ENCODE peak calls at places on chromosomes 11 and 22, in seven cellular contexts. B, H, Y, V, L, D and I are unnamed samples.

GRCh38 chr22:29062286-29062949 is 787 bp upstream of the C22orf31 start:
- DNase-seq in B (no peak), H (no peak), Y (no peak), V (no peak), L (no peak), D (no peak), I (no peak)

GRCh38 chr22:20779813-20780148 is 5.9 kb downstream of the SERPIND1 start:
- DNase-seq in B (no peak), H (no peak), Y (no peak), V (no peak), L (no peak), D (peak), I (no peak)

GRCh38 chr22:44586337-44586990 is 88.4 kb upstream of the RTL6 start:
- DNase-seq in B (peak), H (no peak), Y (no peak), V (no peak), L (peak), D (no peak), I (no peak)

GRCh38 chr11:19602406-19602805 is 110.2 kb upstream of the NAV2 start:
- DNase-seq in B (no peak), H (no peak), Y (no peak), V (no peak), L (no peak), D (peak), I (no peak)

GRCh38 chr11:115409691-115410220 is 94.5 kb downstream of the CADM1 start:
- DNase-seq in B (peak), H (no peak), Y (no peak), V (no peak), L (no peak), D (no peak), I (no peak)

GRCh38 chr11:72613977-72614376 is 60.2 kb downstream of the PDE2A start:
- DNase-seq in B (no peak), H (no peak), Y (no peak), V (peak), L (no peak), D (no peak), I (no peak)

GRCh38 chr22:21916309-21916918 is 36.2 kb downstream of the PPM1F start:
- DNase-seq in B (no peak), H (no peak), Y (no peak), V (no peak), L (no peak), D (no peak), I (no peak)

GRCh38 chr22:40035351-40035750 is 40.6 kb downstream of the FAM83F start:
- DNase-seq in B (no peak), H (no peak), Y (no peak), V (no peak), L (no peak), D (no peak), I (no peak)

GRCh38 chr22:17980638-17981051 is 43.7 kb downstream of the MICAL3 start:
- DNase-seq in B (no peak), H (peak), Y (peak), V (no peak), L (no peak), D (no peak), I (peak)

GRCh38 chr11:117226388-117227385 is 5.2 kb downstream of the PCSK7 start:
- DNase-seq in B (peak), H (no peak), Y (no peak), V (peak), L (no peak), D (peak), I (no peak)

GRCh38 chr11:72899238-72899637 is 85.0 kb downstream of the ATG16L2 start:
- DNase-seq in B (no peak), H (no peak), Y (no peak), V (no peak), L (no peak), D (peak), I (no peak)

GRCh38 chr22:40898850-40899357 is 37.0 kb upstream of the DNAJB7 start:
- DNase-seq in B (peak), H (no peak), Y (no peak), V (peak), L (no peak), D (peak), I (no peak)

GRCh38 chr11:22634897-22635629 is 9.4 kb upstream of the FANCF start:
- DNase-seq in B (no peak), H (no peak), Y (no peak), V (no peak), L (no peak), D (peak), I (no peak)

GRCh38 chr22:47198801-47199251 is 436.4 kb downstream of the TBC1D22A start:
- DNase-seq in B (no peak), H (no peak), Y (no peak), V (no peak), L (no peak), D (no peak), I (no peak)

GRCh38 chr22:32531955-32532818 is 57.6 kb downstream of the FBXO7 start:
- DNase-seq in B (peak), H (no peak), Y (no peak), V (no peak), L (no peak), D (peak), I (no peak)

GRCh38 chr11:134468081-134468668 is 56.1 kb upstream of the B3GAT1 start:
- DNase-seq in B (no peak), H (no peak), Y (no peak), V (no peak), L (no peak), D (no peak), I (no peak)

GRCh38 chr22:44914026-44914721 is 95.6 kb downstream of the PHF21B start:
- DNase-seq in B (no peak), H (no peak), Y (no peak), V (no peak), L (peak), D (no peak), I (no peak)

GRCh38 chr11:76196849-76197248 is 9.5 kb downstream of the WNT11 start:
- DNase-seq in B (no peak), H (no peak), Y (no peak), V (no peak), L (no peak), D (no peak), I (no peak)

GRCh38 chr11:17528906-17529813 is 15.1 kb downstream of the USH1C start:
- DNase-seq in B (no peak), H (no peak), Y (no peak), V (no peak), L (no peak), D (peak), I (no peak)

GRCh38 chr11:11464555-11464954 is 111.5 kb upstream of the CSNK2A3 start:
- DNase-seq in B (no peak), H (no peak), Y (no peak), V (no peak), L (no peak), D (no peak), I (no peak)

GRCh38 chr22:30226192-30226832 is 20.2 kb downstream of the LIF start:
- DNase-seq in B (no peak), H (no peak), Y (no peak), V (no peak), L (no peak), D (peak), I (no peak)

GRCh38 chr11:67279589-67280340 is 9.3 kb upstream of the ANKRD13D start:
- DNase-seq in B (no peak), H (no peak), Y (no peak), V (no peak), L (peak), D (no peak), I (no peak)

GRCh38 chr22:22737590-22737989 is 93.2 kb downstream of the GGTLC2 start:
- DNase-seq in B (no peak), H (no peak), Y (no peak), V (no peak), L (no peak), D (no peak), I (no peak)

GRCh38 chr11:116272181-116272789 is 500.5 kb downstream of the BUD13 start:
- DNase-seq in B (no peak), H (no peak), Y (no peak), V (no peak), L (no peak), D (no peak), I (no peak)

GRCh38 chr22:24731786-24732185 is 42.7 kb downstream of the PIWIL3 start:
- DNase-seq in B (no peak), H (no peak), Y (no peak), V (no peak), L (no peak), D (no peak), I (no peak)

GRCh38 chr22:27296091-27296675 is 505.4 kb downstream of the MN1 start:
- DNase-seq in B (no peak), H (no peak), Y (no peak), V (no peak), L (no peak), D (no peak), I (no peak)

GRCh38 chr11:59200421-59200746 is 12.3 kb downstream of the MPEG1 start:
- DNase-seq in B (no peak), H (no peak), Y (no peak), V (no peak), L (no peak), D (no peak), I (no peak)

GRCh38 chr22:38490915-38491314 is 15.2 kb downstream of the DDX17 start:
- DNase-seq in B (no peak), H (no peak), Y (no peak), V (no peak), L (no peak), D (peak), I (no peak)

GRCh38 chr22:48954781-48955311 is 872.8 kb downstream of the BRD1 start:
- DNase-seq in B (no peak), H (no peak), Y (no peak), V (no peak), L (peak), D (no peak), I (no peak)

GRCh38 chr11:108724974-108725689 is 60.3 kb downstream of the DDX10 start:
- DNase-seq in B (no peak), H (no peak), Y (no peak), V (no peak), L (no peak), D (no peak), I (no peak)

GRCh38 chr11:72641900-72642814 is 32.1 kb downstream of the PDE2A start:
- DNase-seq in B (no peak), H (no peak), Y (no peak), V (no peak), L (peak), D (peak), I (no peak)